ENCODE peak calls at places on chromosomes 2 and 18, in seven cellular contexts. One of them, this sample, is unnamed.

GRCh38 chr2:240163844-240164574 is 23.6 kb upstream of the OTOS start:
- DNase-seq in AG10803: no peak
- DNase-seq in cardiac fibroblast: no peak
- DNase-seq in GM20000: no peak
- DNase-seq in CD4-positive, alpha-beta T cell: no peak
- DNase-seq in pancreas: no peak
- DNase-seq in B cell: no peak
- DNase-seq in this sample: no peak

GRCh38 chr2:123080331-123080730 is 944.8 kb upstream of the CNTNAP5 start:
- DNase-seq in AG10803: no peak
- DNase-seq in cardiac fibroblast: peak
- DNase-seq in GM20000: no peak
- DNase-seq in CD4-positive, alpha-beta T cell: no peak
- DNase-seq in pancreas: no peak
- DNase-seq in B cell: no peak
- DNase-seq in this sample: no peak

GRCh38 chr2:159013103-159013502 is 44.7 kb downstream of the TANC1 start:
- DNase-seq in AG10803: no peak
- DNase-seq in cardiac fibroblast: no peak
- DNase-seq in GM20000: no peak
- DNase-seq in CD4-positive, alpha-beta T cell: no peak
- DNase-seq in pancreas: no peak
- DNase-seq in B cell: no peak
- DNase-seq in this sample: no peak

GRCh38 chr2:196160966-196161365 is 10.4 kb downstream of the STK17B start:
- DNase-seq in AG10803: no peak
- DNase-seq in cardiac fibroblast: no peak
- DNase-seq in GM20000: no peak
- DNase-seq in CD4-positive, alpha-beta T cell: no peak
- DNase-seq in pancreas: no peak
- DNase-seq in B cell: no peak
- DNase-seq in this sample: no peak

GRCh38 chr2:219661955-219662395 is 34.5 kb downstream of the SLC4A3 start:
- DNase-seq in AG10803: peak
- DNase-seq in cardiac fibroblast: peak
- DNase-seq in GM20000: no peak
- DNase-seq in CD4-positive, alpha-beta T cell: no peak
- DNase-seq in pancreas: no peak
- DNase-seq in B cell: no peak
- DNase-seq in this sample: no peak

GRCh38 chr2:181457741-181458425 is 697 bp downstream of the ITGA4 start:
- DNase-seq in AG10803: peak
- DNase-seq in cardiac fibroblast: peak
- DNase-seq in GM20000: peak
- DNase-seq in CD4-positive, alpha-beta T cell: peak
- DNase-seq in pancreas: peak
- DNase-seq in B cell: peak
- DNase-seq in this sample: peak

GRCh38 chr18:74435740-74436139 is 21.4 kb downstream of the DIPK1C start:
- DNase-seq in AG10803: no peak
- DNase-seq in cardiac fibroblast: no peak
- DNase-seq in GM20000: no peak
- DNase-seq in CD4-positive, alpha-beta T cell: no peak
- DNase-seq in pancreas: no peak
- DNase-seq in B cell: no peak
- DNase-seq in this sample: no peak

GRCh38 chr18:48055351-48055750 is 124.9 kb upstream of the SMAD2 start:
- DNase-seq in AG10803: no peak
- DNase-seq in cardiac fibroblast: no peak
- DNase-seq in GM20000: no peak
- DNase-seq in CD4-positive, alpha-beta T cell: no peak
- DNase-seq in pancreas: no peak
- DNase-seq in B cell: no peak
- DNase-seq in this sample: no peak

GRCh38 chr2:4122751-4123150 is 419.4 kb downstream of the DCDC2C start:
- DNase-seq in AG10803: no peak
- DNase-seq in cardiac fibroblast: no peak
- DNase-seq in GM20000: no peak
- DNase-seq in CD4-positive, alpha-beta T cell: no peak
- DNase-seq in pancreas: no peak
- DNase-seq in B cell: no peak
- DNase-seq in this sample: no peak

GRCh38 chr2:15577071-15577706 is 14.5 kb upstream of the DDX1 start:
- DNase-seq in AG10803: peak
- DNase-seq in cardiac fibroblast: peak
- DNase-seq in GM20000: peak
- DNase-seq in CD4-positive, alpha-beta T cell: peak
- DNase-seq in pancreas: peak
- DNase-seq in B cell: peak
- DNase-seq in this sample: peak

GRCh38 chr2:17827306-17827705 is 11.0 kb downstream of the MSGN1 start:
- DNase-seq in AG10803: no peak
- DNase-seq in cardiac fibroblast: no peak
- DNase-seq in GM20000: no peak
- DNase-seq in CD4-positive, alpha-beta T cell: no peak
- DNase-seq in pancreas: no peak
- DNase-seq in B cell: no peak
- DNase-seq in this sample: no peak

GRCh38 chr2:36578343-36579296 is 19.3 kb downstream of the FEZ2 start:
- DNase-seq in AG10803: no peak
- DNase-seq in cardiac fibroblast: no peak
- DNase-seq in GM20000: peak
- DNase-seq in CD4-positive, alpha-beta T cell: no peak
- DNase-seq in pancreas: peak
- DNase-seq in B cell: no peak
- DNase-seq in this sample: no peak

GRCh38 chr2:230885467-230886130 is 20.9 kb downstream of the ITM2C start:
- DNase-seq in AG10803: no peak
- DNase-seq in cardiac fibroblast: peak
- DNase-seq in GM20000: peak
- DNase-seq in CD4-positive, alpha-beta T cell: no peak
- DNase-seq in pancreas: no peak
- DNase-seq in B cell: no peak
- DNase-seq in this sample: peak

GRCh38 chr2:224982226-224982625 is 60.0 kb downstream of the DOCK10 start:
- DNase-seq in AG10803: peak
- DNase-seq in cardiac fibroblast: peak
- DNase-seq in GM20000: no peak
- DNase-seq in CD4-positive, alpha-beta T cell: no peak
- DNase-seq in pancreas: no peak
- DNase-seq in B cell: no peak
- DNase-seq in this sample: no peak

GRCh38 chr2:238238766-238239551 is 879 bp downstream of the HES6 start:
- DNase-seq in AG10803: no peak
- DNase-seq in cardiac fibroblast: no peak
- DNase-seq in GM20000: no peak
- DNase-seq in CD4-positive, alpha-beta T cell: peak
- DNase-seq in pancreas: peak
- DNase-seq in B cell: peak
- DNase-seq in this sample: peak

GRCh38 chr18:32730620-32731021 is 42.2 kb downstream of the KLHL14 start:
- DNase-seq in AG10803: peak
- DNase-seq in cardiac fibroblast: peak
- DNase-seq in GM20000: peak
- DNase-seq in CD4-positive, alpha-beta T cell: no peak
- DNase-seq in pancreas: no peak
- DNase-seq in B cell: peak
- DNase-seq in this sample: no peak

GRCh38 chr2:127081826-127082633 is 24.9 kb downstream of the BIN1 start:
- DNase-seq in AG10803: no peak
- DNase-seq in cardiac fibroblast: no peak
- DNase-seq in GM20000: peak
- DNase-seq in CD4-positive, alpha-beta T cell: peak
- DNase-seq in pancreas: no peak
- DNase-seq in B cell: peak
- DNase-seq in this sample: peak

DNA sequence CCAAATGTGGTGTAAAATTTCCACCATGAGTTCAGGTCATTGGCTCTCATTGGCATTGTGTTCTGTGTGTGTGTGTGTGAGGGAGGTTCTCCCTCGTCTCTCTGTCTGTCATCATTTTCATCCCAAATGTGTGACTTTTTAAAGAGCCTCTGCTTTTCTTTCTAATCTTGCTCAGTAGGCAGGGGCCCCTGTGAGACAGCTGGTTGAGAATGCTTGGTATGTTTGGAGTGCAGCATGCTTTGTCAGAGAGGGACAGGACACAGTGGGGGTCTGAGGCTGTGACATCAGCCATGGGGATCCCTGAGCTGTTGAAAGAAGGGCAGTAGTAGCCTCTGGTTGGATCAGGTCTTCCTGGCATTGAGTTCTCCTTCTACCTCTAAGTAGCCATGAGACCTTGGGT is 10.6 kb downstream of the PTPRM start:
- DNase-seq in AG10803: peak
- DNase-seq in cardiac fibroblast: peak
- DNase-seq in GM20000: no peak
- DNase-seq in CD4-positive, alpha-beta T cell: no peak
- DNase-seq in pancreas: no peak
- DNase-seq in B cell: no peak
- DNase-seq in this sample: no peak
- TF ChIP-seq CTCF in AG10803: no peak
- TF ChIP-seq CTCF in cardiac fibroblast: no peak
- TF ChIP-seq CTCF in GM20000: no peak
- TF ChIP-seq CTCF in CD4-positive, alpha-beta T cell: no peak
- TF ChIP-seq CTCF in pancreas: no peak
- TF ChIP-seq CTCF in B cell: no peak
- TF ChIP-seq CTCF in this sample: no peak

GRCh38 chr2:56077352-56077915 is 106.4 kb upstream of the CCDC85A start:
- DNase-seq in AG10803: peak
- DNase-seq in cardiac fibroblast: peak
- DNase-seq in GM20000: no peak
- DNase-seq in CD4-positive, alpha-beta T cell: no peak
- DNase-seq in pancreas: peak
- DNase-seq in B cell: no peak
- DNase-seq in this sample: peak
- TF ChIP-seq CTCF in AG10803: peak
- TF ChIP-seq CTCF in cardiac fibroblast: peak
- TF ChIP-seq CTCF in GM20000: peak
- TF ChIP-seq CTCF in CD4-positive, alpha-beta T cell: no peak
- TF ChIP-seq CTCF in pancreas: peak
- TF ChIP-seq CTCF in B cell: no peak
- TF ChIP-seq CTCF in this sample: no peak

DNA sequence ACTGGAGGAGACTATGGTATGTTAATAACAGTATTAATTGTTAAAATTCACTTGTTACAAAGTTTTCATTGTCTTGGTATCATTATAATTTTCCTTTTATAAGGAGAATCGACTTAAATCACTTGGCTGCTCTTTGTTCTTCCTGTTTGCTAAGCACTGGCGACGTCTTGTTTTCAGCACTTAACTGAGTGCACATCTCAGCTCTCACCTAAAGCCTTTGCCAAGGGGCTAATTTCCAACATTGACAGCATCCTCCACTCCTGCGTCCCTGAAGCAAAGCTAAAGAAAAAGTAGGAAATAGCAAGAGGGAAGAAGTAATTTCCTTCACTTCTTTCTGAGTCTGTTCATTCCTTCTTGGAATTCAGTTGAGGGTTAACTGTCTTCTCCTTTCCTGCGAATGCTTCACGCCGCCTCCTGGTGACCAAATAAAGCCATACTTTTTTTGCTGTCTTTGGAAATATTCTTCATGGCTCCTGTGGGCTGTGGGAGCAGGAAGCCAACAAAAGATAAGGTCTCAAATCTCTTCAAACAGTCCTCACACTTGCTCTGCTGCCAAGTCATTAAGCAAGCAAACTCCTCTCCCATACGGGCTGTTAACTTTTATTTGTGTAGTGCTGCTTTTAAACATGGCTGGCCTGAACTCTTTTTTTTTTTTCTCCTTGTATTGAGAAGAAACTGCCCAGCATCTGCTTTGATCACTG is 100.8 kb downstream of the DPP10 start:
- DNase-seq in AG10803: peak
- DNase-seq in cardiac fibroblast: peak
- DNase-seq in GM20000: no peak
- DNase-seq in CD4-positive, alpha-beta T cell: no peak
- DNase-seq in pancreas: peak
- DNase-seq in B cell: no peak
- DNase-seq in this sample: no peak
- TF ChIP-seq CTCF in AG10803: peak
- TF ChIP-seq CTCF in cardiac fibroblast: no peak
- TF ChIP-seq CTCF in GM20000: no peak
- TF ChIP-seq CTCF in CD4-positive, alpha-beta T cell: no peak
- TF ChIP-seq CTCF in pancreas: peak
- TF ChIP-seq CTCF in B cell: no peak
- TF ChIP-seq CTCF in this sample: no peak

GRCh38 chr2:20617081-20617575 is 33.8 kb downstream of the HS1BP3 start:
- DNase-seq in AG10803: no peak
- DNase-seq in cardiac fibroblast: peak
- DNase-seq in GM20000: no peak
- DNase-seq in CD4-positive, alpha-beta T cell: no peak
- DNase-seq in pancreas: no peak
- DNase-seq in B cell: no peak
- DNase-seq in this sample: no peak

GRCh38 chr2:20618886-20619521 is 31.9 kb downstream of the HS1BP3 start:
- DNase-seq in AG10803: no peak
- DNase-seq in cardiac fibroblast: no peak
- DNase-seq in GM20000: no peak
- DNase-seq in CD4-positive, alpha-beta T cell: no peak
- DNase-seq in pancreas: no peak
- DNase-seq in B cell: no peak
- DNase-seq in this sample: no peak

GRCh38 chr2:20618468-20618885 is 32.4 kb downstream of the HS1BP3 start:
- DNase-seq in AG10803: peak
- DNase-seq in cardiac fibroblast: no peak
- DNase-seq in GM20000: no peak
- DNase-seq in CD4-positive, alpha-beta T cell: no peak
- DNase-seq in pancreas: no peak
- DNase-seq in B cell: no peak
- DNase-seq in this sample: no peak

GRCh38 chr2:20616341-20616871 is 34.5 kb downstream of the HS1BP3 start:
- DNase-seq in AG10803: no peak
- DNase-seq in cardiac fibroblast: no peak
- DNase-seq in GM20000: no peak
- DNase-seq in CD4-positive, alpha-beta T cell: no peak
- DNase-seq in pancreas: no peak
- DNase-seq in B cell: no peak
- DNase-seq in this sample: no peak

GRCh38 chr2:20617892-20618467 is 32.9 kb downstream of the HS1BP3 start:
- DNase-seq in AG10803: peak
- DNase-seq in cardiac fibroblast: peak
- DNase-seq in GM20000: no peak
- DNase-seq in CD4-positive, alpha-beta T cell: no peak
- DNase-seq in pancreas: peak
- DNase-seq in B cell: no peak
- DNase-seq in this sample: no peak
- TF ChIP-seq CTCF in AG10803: peak
- TF ChIP-seq CTCF in cardiac fibroblast: peak
- TF ChIP-seq CTCF in GM20000: no peak
- TF ChIP-seq CTCF in CD4-positive, alpha-beta T cell: no peak
- TF ChIP-seq CTCF in pancreas: peak
- TF ChIP-seq CTCF in B cell: no peak
- TF ChIP-seq CTCF in this sample: no peak

DNA sequence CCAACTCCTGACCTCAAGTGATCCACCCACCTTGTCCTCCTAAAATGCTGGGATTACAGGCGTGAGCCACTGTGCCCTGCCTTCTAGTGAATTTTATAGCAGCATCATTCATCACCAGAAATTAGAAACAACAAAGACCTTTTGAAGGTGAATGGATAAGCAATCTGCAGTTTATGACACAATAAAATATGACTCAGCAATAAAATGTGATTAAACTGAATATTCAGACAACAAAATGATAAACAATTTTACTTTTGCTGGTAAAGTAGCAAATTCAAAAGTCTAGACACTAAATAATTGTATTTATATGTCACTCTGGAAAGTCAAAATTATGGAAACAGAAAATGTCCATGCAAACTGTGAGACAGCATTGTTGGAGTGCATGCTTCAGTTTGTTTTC is 656.6 kb downstream of the CBLN2 start:
- DNase-seq in AG10803: no peak
- DNase-seq in cardiac fibroblast: no peak
- DNase-seq in GM20000: no peak
- DNase-seq in CD4-positive, alpha-beta T cell: no peak
- DNase-seq in pancreas: no peak
- DNase-seq in B cell: no peak
- DNase-seq in this sample: no peak
- TF ChIP-seq CTCF in AG10803: no peak
- TF ChIP-seq CTCF in cardiac fibroblast: no peak
- TF ChIP-seq CTCF in GM20000: no peak
- TF ChIP-seq CTCF in CD4-positive, alpha-beta T cell: no peak
- TF ChIP-seq CTCF in pancreas: no peak
- TF ChIP-seq CTCF in B cell: no peak
- TF ChIP-seq CTCF in this sample: no peak

This sample was measured in activated CD8-positive, alpha-beta T cell treated with anti-CD3 and anti-CD28 coated beads for 36 hours.